ENCODE peak calls at places on chromosomes 5 and 9, in five cellular contexts. C, F, M, V and L are unnamed samples.

GRCh38 chr9:78297672-78297961 is 692 bp downstream of the PSAT1 start:
- DNase-seq in C (no peak), F (no peak), M (no peak), V (no peak), L (no peak)

GRCh38 chr5:110625376-110625999 is 101.0 kb downstream of the TMEM232 start:
- DNase-seq in V (no peak), F (peak), C (no peak), M (peak), L (no peak)

GRCh38 chr5:148683651-148684050 is 29.3 kb upstream of the HTR4 start:
- DNase-seq in V (no peak), M (no peak), C (no peak), F (no peak), L (no peak)

GRCh38 chr5:114055318-114055788 is 306.5 kb upstream of the KCNN2 start:
- DNase-seq in M (peak), V (peak), C (no peak), F (peak), L (peak)

GRCh38 chr5:59164041-59164830 is 581.4 kb downstream of the RAB3C start:
- DNase-seq in C (no peak), V (peak), M (no peak), F (no peak), L (no peak)

GRCh38 chr5:179822444-179822990 is 1.8 kb downstream of the SQSTM1 start:
- DNase-seq in C (no peak), M (no peak), V (no peak), F (peak), L (no peak)

GRCh38 chr5:76180817-76181805 is 97.9 kb downstream of the SV2C start:
- DNase-seq in C (no peak), V (no peak), M (peak), F (no peak), L (no peak)

GRCh38 chr9:34684145-34684544 is 6.9 kb downstream of the CCL19 start:
- DNase-seq in M (no peak), V (no peak), C (no peak), F (no peak), L (no peak)

GRCh38 chr5:71810023-71810422 is 90.9 kb downstream of the CARTPT start:
- DNase-seq in V (no peak), C (no peak), F (peak), M (no peak), L (no peak)

GRCh38 chr5:132595624-132596023 is 38.8 kb downstream of the RAD50 start:
- DNase-seq in V (no peak), C (no peak), M (no peak), F (no peak), L (no peak)

GRCh38 chr9:93112116-93112863 is 16.3 kb downstream of the CARD19 start:
- DNase-seq in V (no peak), M (no peak), C (no peak), F (no peak), L (no peak)

GRCh38 chr5:172603425-172603824 is 37.6 kb upstream of the NEURL1B start:
- DNase-seq in M (no peak), C (no peak), F (no peak), V (peak), L (no peak)

GRCh38 chr5:1793966-1794895 is 5.4 kb downstream of the MRPL36 start:
- DNase-seq in F (no peak), C (no peak), M (peak), V (peak), L (no peak)

GRCh38 chr5:169545762-169546161 is 37.8 kb upstream of the SPDL1 start:
- DNase-seq in C (no peak), M (no peak), F (no peak), V (no peak), L (no peak)

GRCh38 chr5:61055434-61056006 is 106.7 kb downstream of the SMIM15 start:
- DNase-seq in F (peak), C (no peak), V (no peak), M (peak), L (peak)

GRCh38 chr9:130689937-130690700 is 3.5 kb upstream of the EXOSC2 start:
- DNase-seq in C (no peak), V (peak), M (peak), F (peak), L (peak)

GRCh38 chr5:172504736-172505402 is 50.5 kb upstream of the SH3PXD2B start:
- DNase-seq in M (no peak), V (no peak), F (no peak), C (no peak), L (no peak)

GRCh38 chr9:124282442-124283231 is 24.9 kb downstream of the NEK6 start:
- DNase-seq in C (no peak), V (no peak), F (no peak), M (peak), L (no peak)

GRCh38 chr5:62533597-62533996 is 45.0 kb upstream of the LRRC70 start:
- DNase-seq in V (no peak), M (no peak), C (no peak), F (no peak), L (no peak)

GRCh38 chr9:125549465-125550215 is 157.4 kb downstream of the MAPKAP1 start:
- DNase-seq in C (no peak), M (peak), F (peak), V (no peak), L (peak)

GRCh38 chr5:139723986-139724587 is 71.5 kb upstream of the PSD2 start:
- DNase-seq in V (no peak), M (no peak), F (no peak), C (no peak), L (no peak)

GRCh38 chr5:139650689-139651501 is 2.7 kb downstream of the CXXC5 start:
- DNase-seq in M (no peak), F (peak), C (no peak), V (no peak), L (no peak)

GRCh38 chr9:136876476-136876875 is 9.8 kb upstream of the TRAF2 start:
- DNase-seq in C (no peak), V (no peak), F (peak), M (no peak), L (no peak)

GRCh38 chr9:134648701-134649525 is 7.3 kb downstream of the COL5A1 start:
- DNase-seq in V (no peak), M (no peak), C (no peak), F (no peak), L (no peak)

GRCh38 chr9:22643541-22643940 is 196.9 kb downstream of the DMRTA1 start:
- DNase-seq in V (no peak), C (no peak), F (no peak), M (no peak), L (no peak)

GRCh38 chr9:3136999-3137675 is 293.2 kb upstream of the PUM3 start:
- DNase-seq in V (no peak), F (no peak), C (no peak), M (peak), L (no peak)

GRCh38 chr9:85511746-85512145 is 230.0 kb downstream of the AGTPBP1 start:
- DNase-seq in C (no peak), M (no peak), V (no peak), F (no peak), L (no peak)

GRCh38 chr9:126095546-126096190 is 231.0 kb upstream of the MVB12B start:
- DNase-seq in F (no peak), M (no peak), V (no peak), C (no peak), L (no peak)

GRCh38 chr9:116083837-116084236 is 69.8 kb upstream of the PAPPA start:
- DNase-seq in C (no peak), M (no peak), F (no peak), V (no peak), L (no peak)

GRCh38 chr5:145500712-145501111 is 334.4 kb downstream of the PRELID2 start:
- DNase-seq in C (no peak), M (no peak), F (no peak), V (no peak), L (no peak)

GRCh38 chr5:126414874-126415502 is 8.2 kb upstream of the GRAMD2B start:
- DNase-seq in M (no peak), V (peak), F (peak), C (no peak), L (peak)

GRCh38 chr9:2962471-2963172 is 118.7 kb upstream of the PUM3 start:
- DNase-seq in V (no peak), C (no peak), M (no peak), F (no peak), L (no peak)

GRCh38 chr5:35247645-35248034 is 17.4 kb upstream of the PRLR start:
- DNase-seq in C (no peak), V (no peak), M (no peak), F (peak), L (peak)